ENCODE peak calls at places on chromosomes 2 and 18, in six cellular contexts. P, S, N, V, F and K are unnamed samples.

GRCh38 chr2:68045337-68045736 is 17.5 kb downstream of the C1D start:
- DNase-seq in F (no peak), S (no peak), P (no peak), N (no peak), V (no peak), K (no peak)

GRCh38 chr2:175022923-175023322 is 17.7 kb upstream of the CHN1 start:
- DNase-seq in F (no peak), V (no peak), N (no peak), S (no peak), P (no peak), K (no peak)

GRCh38 chr2:233449071-233449901 is 95.0 kb downstream of the DGKD start:
- DNase-seq in N (no peak), V (no peak), P (no peak), F (no peak), S (no peak), K (no peak)

GRCh38 chr2:176067587-176068002 is 16.2 kb downstream of the EVX2 start:
- DNase-seq in V (no peak), N (no peak), P (no peak), S (no peak), F (no peak), K (no peak)

GRCh38 chr18:13441731-13442130 is 223.2 kb downstream of the LDLRAD4 start:
- DNase-seq in P (no peak), S (no peak), V (no peak), F (no peak), N (no peak), K (no peak)

GRCh38 chr2:235087812-235088607 is 136.2 kb downstream of the SH3BP4 start:
- DNase-seq in P (no peak), F (no peak), S (no peak), N (no peak), V (no peak), K (no peak)

GRCh38 chr2:30366199-30366691 is 80.8 kb upstream of the LCLAT1 start:
- DNase-seq in V (peak), F (no peak), N (peak), P (peak), S (no peak), K (no peak)

GRCh38 chr18:27185025-27185763 is at the start of gene CHST9:
- DNase-seq in P (no peak), N (no peak), V (peak), F (no peak), S (no peak), K (no peak)

GRCh38 chr18:5891361-5892215 is 3.7 kb downstream of the TMEM200C start:
- DNase-seq in P (no peak), S (no peak), N (no peak), V (peak), F (no peak), K (no peak)

GRCh38 chr2:8657423-8658062 is 24.3 kb upstream of the ID2 start:
- DNase-seq in S (no peak), N (no peak), V (no peak), F (no peak), P (peak), K (no peak)

GRCh38 chr2:95354469-95354901 is 48.0 kb upstream of the FAHD2A start:
- DNase-seq in P (no peak), S (no peak), N (no peak), F (no peak), V (no peak), K (no peak)

GRCh38 chr2:29249666-29250253 is 134.5 kb downstream of the CLIP4 start:
- DNase-seq in N (no peak), S (no peak), F (no peak), V (no peak), P (no peak), K (no peak)

GRCh38 chr2:8457620-8458255 is 224.1 kb upstream of the ID2 start:
- DNase-seq in V (peak), N (no peak), F (no peak), S (peak), P (peak), K (no peak)

GRCh38 chr2:145764631-145765030 is 1244.7 kb upstream of the ZEB2 start:
- DNase-seq in P (no peak), V (no peak), F (no peak), N (no peak), S (no peak), K (no peak)

GRCh38 chr2:196169521-196169920 is 1.9 kb downstream of the STK17B start:
- DNase-seq in V (no peak), N (no peak), S (no peak), P (no peak), F (no peak), K (no peak)

GRCh38 chr2:68435605-68436004 is 31.5 kb downstream of the FBXO48 start:
- DNase-seq in V (no peak), N (no peak), P (no peak), F (no peak), S (no peak), K (no peak)

GRCh38 chr2:8402222-8402621 is 279.6 kb upstream of the ID2 start:
- DNase-seq in F (no peak), N (no peak), P (no peak), S (no peak), V (no peak), K (no peak)

GRCh38 chr2:127226520-127227263 is 6.6 kb upstream of the CYP27C1 start:
- DNase-seq in F (no peak), N (no peak), V (peak), P (peak), S (no peak), K (no peak)

GRCh38 chr2:74304332-74305148 is 38.7 kb downstream of the SLC4A5 start:
- DNase-seq in N (no peak), F (no peak), P (peak), S (no peak), V (no peak), K (no peak)

GRCh38 chr2:50614056-50614455 is 417.9 kb downstream of the NRXN1 start:
- DNase-seq in N (no peak), P (no peak), S (no peak), F (no peak), V (no peak), K (no peak)

GRCh38 chr18:13500891-13501887 is 225.2 kb downstream of the FAM210A start:
- DNase-seq in N (no peak), F (no peak), V (no peak), P (no peak), S (no peak), K (no peak)

GRCh38 chr18:48244530-48244929 is 164.7 kb downstream of the ZBTB7C start:
- DNase-seq in S (no peak), P (no peak), V (no peak), F (no peak), N (no peak), K (no peak)

GRCh38 chr18:3319399-3319798 is 57.5 kb downstream of the MYL12B start:
- DNase-seq in N (no peak), P (peak), S (no peak), V (peak), F (no peak), K (no peak)

GRCh38 chr2:191486584-191487320 is 191.2 kb upstream of the NABP1 start:
- DNase-seq in P (no peak), F (no peak), N (no peak), S (no peak), V (no peak), K (no peak)

GRCh38 chr2:238251986-238252385 is 12.1 kb upstream of the HES6 start:
- DNase-seq in P (no peak), N (no peak), V (no peak), S (no peak), F (no peak), K (no peak)

GRCh38 chr2:230885467-230886130 is 20.9 kb downstream of the ITM2C start:
- DNase-seq in F (no peak), P (peak), V (peak), S (no peak), N (no peak), K (peak)

GRCh38 chr2:232781765-232782164 is 5.4 kb upstream of the KCNJ13 start:
- DNase-seq in P (peak), V (peak), S (no peak), N (no peak), F (peak), K (no peak)

GRCh38 chr18:10051877-10052631 is 138.2 kb downstream of the VAPA start:
- DNase-seq in F (no peak), V (no peak), N (no peak), P (no peak), S (no peak), K (no peak)

GRCh38 chr2:13522917-13523821 is 806.4 kb downstream of the TRIB2 start:
- DNase-seq in P (no peak), S (no peak), N (no peak), F (no peak), V (peak), K (no peak)

GRCh38 chr2:189104926-189105325 is 74.6 kb downstream of the COL5A2 start:
- DNase-seq in S (no peak), V (no peak), P (no peak), F (no peak), N (no peak), K (no peak)

GRCh38 chr18:907171-907879 is 2.7 kb downstream of the ADCYAP1 start:
- DNase-seq in P (peak), V (peak), S (no peak), N (no peak), F (no peak), K (peak)

GRCh38 chr2:204115692-204116091 is 179.1 kb downstream of the ICOS start:
- DNase-seq in P (no peak), F (no peak), S (no peak), V (no peak), N (no peak), K (no peak)

GRCh38 chr18:26159353-26159752 is 25.7 kb downstream of the PSMA8 start:
- DNase-seq in V (no peak), S (no peak), N (no peak), P (no peak), F (no peak), K (no peak)

GRCh38 chr2:127626175-127626574 is 19.8 kb upstream of the GPR17 start:
- DNase-seq in V (no peak), P (no peak), S (no peak), N (no peak), F (no peak), K (no peak)

GRCh38 chr2:41990688-41991087 is 57.1 kb upstream of the PKDCC start:
- DNase-seq in V (no peak), N (no peak), P (no peak), F (no peak), S (no peak), K (no peak)

GRCh38 chr18:76977681-76978234 is 154.8 kb downstream of the MBP start:
- DNase-seq in N (no peak), F (peak), S (no peak), V (no peak), P (no peak), K (no peak)

GRCh38 chr2:9639000-9639602 is 8.3 kb upstream of the YWHAQ start:
- DNase-seq in N (no peak), P (no peak), F (no peak), V (no peak), S (no peak), K (no peak)

GRCh38 chr18:46261799-46262198 is 157.6 kb downstream of the HAUS1 start:
- DNase-seq in F (no peak), S (no peak), V (no peak), P (no peak), N (no peak), K (no peak)

GRCh38 chr2:26088038-26088643 is 54.3 kb downstream of the RAB10 start:
- DNase-seq in P (peak), F (no peak), S (no peak), N (no peak), V (peak), K (no peak)